ENCODE peak calls at places on chromosome 6, in six cellular contexts. C is GM04504, T is neuronal stem cell, G is A549, K is WTC11, Q is HTR-8/SVneo. W is an unnamed sample.
A peak's percentile ranks its signal among the peaks of the same experiment; 100 is the strongest.

GRCh38 chr6:150881911-150882481 is 16.5 kb downstream of the MTHFD1L start:
- DNase-seq in C (peak; percentile 97), T (peak; percentile 66), G (peak; percentile 84), K (no peak), Q (peak; percentile 71), W (peak; percentile 69)

GRCh38 chr6:33103776-33104175 is 28.0 kb downstream of the HLA-DPB1 start:
- DNase-seq in C (no peak), T (no peak), G (no peak), K (no peak), Q (no peak), W (no peak)

GRCh38 chr6:17941318-17941717 is 46.1 kb downstream of the KIF13A start:
- DNase-seq in C (no peak), T (no peak), G (no peak), K (no peak), Q (no peak), W (no peak)

GRCh38 chr6:88680654-88681053 is 282.8 kb downstream of the RNGTT start:
- DNase-seq in C (no peak), T (no peak), G (no peak), K (no peak), Q (no peak), W (no peak)

GRCh38 chr6:37819177-37819801 is at the start of gene ZFAND3:
- DNase-seq in C (peak; percentile 95), T (peak; percentile 98), G (peak; percentile 96), K (peak; percentile 96), Q (peak; percentile 94), W (peak; percentile 92)

GRCh38 chr6:6169141-6169540 is 151.3 kb downstream of the F13A1 start:
- DNase-seq in C (no peak), T (no peak), G (no peak), K (no peak), Q (no peak), W (no peak)

GRCh38 chr6:17173071-17173470 is 71.2 kb downstream of the STMND1 start:
- DNase-seq in C (no peak), T (no peak), G (no peak), K (no peak), Q (no peak), W (no peak)

GRCh38 chr6:26240157-26240980 is 124.6 kb upstream of the BTN3A2 start:
- DNase-seq in C (peak; percentile 80), T (no peak), G (no peak), K (peak; percentile 81), Q (peak; percentile 81), W (no peak)

GRCh38 chr6:17628873-17629272 is 28.8 kb downstream of the FAM8A1 start:
- DNase-seq in C (no peak), T (no peak), G (no peak), K (no peak), Q (no peak), W (no peak)

W was measured in H4.